ENCODE peak calls at places on chromosome 4, in nine cellular contexts. S, E, I, P, U, Q, F, Y and C are unnamed samples.
A peak's percentile ranks its signal among the peaks of the same experiment; 100 is the strongest.

GRCh38 chr4:52750819-52751348 is 341 bp downstream of the ERVMER34-1 start:
- DNase-seq in S (no peak), E (no peak), I (peak; percentile 17), P (no peak), U (no peak), Q (no peak), F (no peak), Y (no peak), C (peak; percentile 4)

GRCh38 chr4:157004279-157005161 is 32.9 kb upstream of the PDGFC start:
- DNase-seq in S (no peak), E (no peak), I (no peak), P (no peak), U (no peak), Q (no peak), F (no peak), Y (no peak), C (peak; percentile 68)

GRCh38 chr4:142404191-142404611 is 441.9 kb downstream of the INPP4B start:
- DNase-seq in S (no peak), E (no peak), I (no peak), P (peak; percentile 37), U (no peak), Q (no peak), F (no peak), Y (peak; percentile 59), C (peak; percentile 90)

GRCh38 chr4:168480991-168481588 is 798 bp upstream of the DDX60L start:
- DNase-seq in S (peak; percentile 12), E (no peak), I (peak; percentile 8), P (peak; percentile 13), U (no peak), Q (peak; percentile 15), F (peak; percentile 90), Y (peak; percentile 83), C (peak; percentile 88)

GRCh38 chr4:76637704-76638361 is 202.8 kb downstream of the SHROOM3 start:
- DNase-seq in S (no peak), E (no peak), I (no peak), P (no peak), U (no peak), Q (no peak), F (no peak), Y (no peak), C (no peak)

GRCh38 chr4:8082517-8083055 is 76.0 kb downstream of the ABLIM2 start:
- DNase-seq in S (no peak), E (no peak), I (no peak), P (no peak), U (no peak), Q (no peak), F (no peak), Y (peak; percentile 25), C (peak; percentile 83)

GRCh38 chr4:3368841-3369760 is 72.7 kb upstream of the HGFAC start:
- DNase-seq in S (peak; percentile 37), E (no peak), I (no peak), P (no peak), U (peak; percentile 68), Q (no peak), F (no peak), Y (peak; percentile 18), C (peak; percentile 24)

GRCh38 chr4:40550900-40551546 is 78.6 kb downstream of the RBM47 start:
- DNase-seq in S (peak; percentile 17), E (no peak), I (no peak), P (no peak), U (no peak), Q (no peak), F (peak; percentile 76), Y (peak; percentile 45), C (peak; percentile 55)

GRCh38 chr4:137825505-137825904 is 293.2 kb upstream of the PCDH18 start:
- DNase-seq in S (no peak), E (no peak), I (no peak), P (no peak), U (no peak), Q (no peak), F (no peak), Y (no peak), C (no peak)

GRCh38 chr4:67052981-67053380 is 492.3 kb downstream of the CENPC start:
- DNase-seq in S (no peak), E (no peak), I (no peak), P (no peak), U (no peak), Q (no peak), F (no peak), Y (no peak), C (no peak)

GRCh38 chr4:18816228-18816891 is 794.8 kb upstream of the LCORL start:
- DNase-seq in S (no peak), E (no peak), I (no peak), P (no peak), U (no peak), Q (no peak), F (no peak), Y (no peak), C (no peak)